ENCODE peak calls at places on chromosomes 12 and 14, in nine cellular contexts. U, J, N, H, Q, A, G, S and D are unnamed samples.

GRCh38 chr12:86727151-86727550 is 471.0 kb upstream of the MGAT4C start:
- DNase-seq in H (peak; percentile 28), A (no peak), G (no peak), Q (no peak), U (no peak), S (peak; percentile 81), N (no peak), J (peak; percentile 76), D (no peak)

GRCh38 chr12:115973968-115974765 is 303.3 kb downstream of the MED13L start:
- DNase-seq in J (no peak), U (no peak), S (no peak), H (no peak), Q (no peak), A (no peak), G (no peak), N (no peak), D (no peak)

GRCh38 chr12:110704231-110704630 is 15.3 kb upstream of the HVCN1 start:
- DNase-seq in S (no peak), U (no peak), A (no peak), H (no peak), J (no peak), N (no peak), G (no peak), Q (no peak), D (no peak)

GRCh38 chr14:61643546-61643945 is 51.8 kb upstream of the HIF1A start:
- DNase-seq in J (no peak), S (no peak), N (no peak), Q (no peak), U (no peak), A (no peak), H (no peak), G (no peak), D (no peak)

GRCh38 chr14:48323655-48324054 is 648.2 kb upstream of the MDGA2 start:
- DNase-seq in S (no peak), U (no peak), H (no peak), A (no peak), N (no peak), Q (no peak), G (no peak), J (no peak), D (no peak)

GRCh38 chr14:101192661-101193000 is 289.1 kb upstream of the RTL1 start:
- DNase-seq in U (peak; percentile 32), S (no peak), A (no peak), H (no peak), G (no peak), N (no peak), Q (no peak), J (no peak), D (no peak)

GRCh38 chr14:105171004-105171673 is 2.6 kb upstream of the JAG2 start:
- DNase-seq in H (peak; percentile 67), Q (no peak), A (no peak), U (no peak), N (no peak), S (no peak), J (peak; percentile 79), G (no peak), D (no peak)

GRCh38 chr12:46430340-46430948 is 57.9 kb upstream of the SLC38A2 start:
- DNase-seq in G (peak; percentile 59), S (no peak), A (peak; percentile 16), J (peak; percentile 41), U (no peak), Q (no peak), N (no peak), H (no peak), D (peak; percentile 43)

GRCh38 chr14:29584992-29585391 is 342.7 kb downstream of the PRKD1 start:
- DNase-seq in H (peak; percentile 91), A (no peak), Q (no peak), J (peak; percentile 97), G (peak; percentile 71), N (peak; percentile 12), S (peak; percentile 48), U (no peak), D (no peak)

GRCh38 chr14:101462726-101463565 is 98.3 kb upstream of the DIO3 start:
- DNase-seq in Q (no peak), G (no peak), N (no peak), H (no peak), J (no peak), S (no peak), A (no peak), U (peak; percentile 39), D (no peak)

GRCh38 chr14:51202914-51203665 is 37.0 kb upstream of the TMX1 start:
- DNase-seq in N (no peak), J (no peak), H (no peak), G (no peak), S (no peak), A (peak; percentile 35), Q (no peak), U (peak; percentile 69), D (peak; percentile 83)

GRCh38 chr12:14982562-14982961 is 9.7 kb downstream of the PDE6H start:
- DNase-seq in U (no peak), J (no peak), G (no peak), A (no peak), N (no peak), S (no peak), H (no peak), Q (no peak), D (no peak)

GRCh38 chr14:60381909-60382308 is 104.0 kb downstream of the C14orf39 start:
- DNase-seq in Q (no peak), U (no peak), N (no peak), J (no peak), S (no peak), A (no peak), G (no peak), H (no peak), D (no peak)

GRCh38 chr14:82313889-82314288 is 780.2 kb upstream of the SEL1L start:
- DNase-seq in G (no peak), U (no peak), H (peak; percentile 95), Q (no peak), N (no peak), S (peak; percentile 1), A (no peak), J (peak; percentile 99), D (no peak)

GRCh38 chr12:77064891-77065360 is 443 bp downstream of the E2F7 start:
- DNase-seq in A (no peak), S (no peak), J (peak; percentile 94), G (no peak), H (peak; percentile 50), N (no peak), Q (no peak), U (no peak), D (no peak)

GRCh38 chr14:22065372-22065771 is 391.8 kb upstream of the OR4E1 start:
- DNase-seq in H (no peak), A (no peak), U (no peak), J (no peak), S (no peak), N (no peak), Q (no peak), G (no peak), D (no peak)

GRCh38 chr12:94952325-94952724 is 51.2 kb downstream of the NDUFA12 start:
- DNase-seq in Q (no peak), J (no peak), U (no peak), A (no peak), G (no peak), H (no peak), N (no peak), S (no peak), D (no peak)

GRCh38 chr12:8035440-8036010 is 3.0 kb downstream of the FOXJ2 start:
- DNase-seq in S (no peak), U (no peak), Q (no peak), A (no peak), G (no peak), H (no peak), N (no peak), J (no peak), D (no peak)

GRCh38 chr12:130816055-130816454 is 23.0 kb downstream of the STX2 start:
- DNase-seq in A (no peak), Q (no peak), G (no peak), U (no peak), H (no peak), J (peak; percentile 20), S (no peak), N (no peak), D (peak; percentile 21)

GRCh38 chr12:20477691-20478090 is 109.4 kb downstream of the PDE3A start:
- DNase-seq in H (no peak), U (no peak), J (peak; percentile 7), S (no peak), A (no peak), Q (no peak), G (no peak), N (no peak), D (no peak)

GRCh38 chr14:94288610-94289465 is 4.2 kb downstream of the SERPINA10 start:
- DNase-seq in A (no peak), H (no peak), U (no peak), Q (no peak), G (no peak), S (no peak), N (no peak), J (no peak), D (no peak)

GRCh38 chr14:76267322-76268012 is 108.5 kb upstream of the ESRRB start:
- DNase-seq in S (no peak), H (peak; percentile 19), J (no peak), A (peak; percentile 31), U (no peak), G (no peak), Q (no peak), N (peak; percentile 50), D (no peak)

GRCh38 chr12:13289644-13290285 is 93.2 kb downstream of the EMP1 start:
- DNase-seq in G (no peak), A (no peak), H (no peak), Q (no peak), J (no peak), U (no peak), N (no peak), S (no peak), D (no peak)

GRCh38 chr14:45526715-45527549 is 273.9 kb upstream of the MIS18BP1 start:
- DNase-seq in S (peak; percentile 23), Q (no peak), G (no peak), U (peak; percentile 56), J (peak; percentile 70), N (peak; percentile 47), A (peak; percentile 27), H (peak; percentile 27), D (peak; percentile 48)

GRCh38 chr14:76272349-76272748 is 103.6 kb upstream of the ESRRB start:
- DNase-seq in S (no peak), N (no peak), G (no peak), A (no peak), U (no peak), Q (no peak), J (no peak), H (no peak), D (no peak)

GRCh38 chr12:65958456-65958855 is 134.2 kb downstream of the HMGA2 start:
- DNase-seq in N (no peak), Q (no peak), A (no peak), J (peak; percentile 11), H (no peak), U (no peak), G (no peak), S (no peak), D (no peak)

GRCh38 chr12:69313209-69313608 is 35.0 kb upstream of the LYZ start:
- DNase-seq in H (no peak), S (no peak), G (no peak), J (no peak), Q (no peak), N (no peak), A (no peak), U (no peak), D (no peak)

GRCh38 chr14:95620659-95621059 is 65.6 kb upstream of the TCL1B start:
- DNase-seq in H (peak; percentile 92), U (no peak), J (no peak), S (no peak), G (no peak), Q (no peak), A (peak; percentile 39), N (no peak), D (no peak)

GRCh38 chr12:122891661-122892525 is 4.0 kb downstream of the VPS37B start:
- DNase-seq in A (no peak), G (peak; percentile 42), Q (no peak), N (no peak), U (no peak), H (no peak), S (no peak), J (no peak), D (no peak)

GRCh38 chr12:129871991-129872969 is 31.5 kb downstream of the TMEM132D start:
- DNase-seq in G (no peak), S (no peak), A (no peak), N (no peak), U (no peak), Q (no peak), J (no peak), H (peak; percentile 93), D (no peak)

GRCh38 chr12:4701383-4701782 is 18.8 kb upstream of the GALNT8 start:
- DNase-seq in A (no peak), J (no peak), S (no peak), N (no peak), U (no peak), H (no peak), Q (no peak), G (no peak), D (no peak)